ENCODE peak calls at places on chromosomes 5 and 9, in five cellular contexts. E, P, H, U and V are unnamed samples.

GRCh38 chr5:147400076-147400809 is 109.6 kb downstream of the DPYSL3 start:
- DNase-seq in E (peak), P (no peak), H (no peak), U (no peak), V (no peak)

GRCh38 chr5:181243521-181244307 is at the start of gene RACK1:
- DNase-seq in E (peak), P (peak), H (peak), U (peak), V (peak)

GRCh38 chr5:7856855-7857254 is 5.9 kb upstream of the CFAP90 start:
- DNase-seq in E (peak), P (peak), H (no peak), U (peak), V (no peak)

GRCh38 chr5:172564883-172565282 is 76.2 kb upstream of the NEURL1B start:
- DNase-seq in E (no peak), P (no peak), H (no peak), U (no peak), V (no peak)

GRCh38 chr5:179120951-179121666 is 60.9 kb downstream of the ZNF354C start:
- DNase-seq in E (no peak), P (no peak), H (no peak), U (no peak), V (no peak)

GRCh38 chr5:64606926-64607325 is 83.4 kb upstream of the SHISAL2B start:
- DNase-seq in E (no peak), P (no peak), H (no peak), U (no peak), V (no peak)

GRCh38 chr5:93580387-93581100 is 475 bp downstream of the NR2F1-AS1 start:
- DNase-seq in E (no peak), P (peak), H (no peak), U (no peak), V (no peak)

GRCh38 chr9:85610074-85610855 is 131.5 kb downstream of the AGTPBP1 start:
- DNase-seq in E (peak), P (peak), H (no peak), U (peak), V (no peak)

GRCh38 chr5:50440651-50441478 is at the start of gene EMB:
- DNase-seq in E (peak), P (peak), H (peak), U (peak), V (peak)

GRCh38 chr9:135067091-135067710 is 20.3 kb upstream of the OLFM1 start:
- DNase-seq in E (no peak), P (no peak), H (peak), U (no peak), V (no peak)

GRCh38 chr5:31614147-31615030 is 24.5 kb upstream of the PDZD2 start:
- DNase-seq in E (no peak), P (no peak), H (no peak), U (no peak), V (no peak)

GRCh38 chr9:107363511-107364182 is 80.6 kb downstream of the RAD23B start:
- DNase-seq in E (peak), P (no peak), H (no peak), U (no peak), V (peak)

GRCh38 chr5:126055348-126055729 is 367.9 kb upstream of the GRAMD2B start:
- DNase-seq in E (no peak), P (no peak), H (no peak), U (peak), V (no peak)

GRCh38 chr5:176822426-176823075 is 12.2 kb downstream of the UNC5A start:
- DNase-seq in E (peak), P (no peak), H (no peak), U (peak), V (no peak)

GRCh38 chr9:124754289-124754688 is 16.8 kb downstream of the NR6A1 start:
- DNase-seq in E (no peak), P (peak), H (no peak), U (peak), V (no peak)

GRCh38 chr5:157976429-157976828 is 117.5 kb upstream of the CLINT1 start:
- DNase-seq in E (no peak), P (no peak), H (no peak), U (peak), V (no peak)

GRCh38 chr5:42718591-42718990 is 38.0 kb upstream of the CCDC152 start:
- DNase-seq in E (no peak), P (no peak), H (no peak), U (peak), V (no peak)

GRCh38 chr5:10158886-10159285 is 90.8 kb downstream of the ATPSCKMT start:
- DNase-seq in E (no peak), P (no peak), H (no peak), U (no peak), V (no peak)
- TF ChIP-seq CTCF in E (no peak), P (no peak), H (no peak), U (peak), V (no peak)

GRCh38 chr5:138454121-138454520 is 11.2 kb upstream of the EGR1 start:
- DNase-seq in E (no peak), P (no peak), H (no peak), U (no peak), V (no peak)
- H3K27ac ChIP-seq in E (no peak), P (no peak), H (no peak), U (no peak), V (no peak)

GRCh38 chr9:89945133-89945532 is 340.3 kb downstream of the GADD45G start:
- DNase-seq in E (no peak), P (no peak), H (no peak), U (no peak), V (no peak)
- TF ChIP-seq CTCF in E (no peak), P (no peak), H (no peak), U (peak), V (no peak)

GRCh38 chr5:142248853-142249462 is 75.9 kb downstream of the SPRY4 start:
- DNase-seq in E (peak), P (peak), H (peak), U (peak), V (no peak)

GRCh38 chr5:142259758-142260157 is 65.1 kb downstream of the SPRY4 start:
- DNase-seq in E (no peak), P (no peak), H (no peak), U (no peak), V (no peak)

GRCh38 chr5:142255831-142256230 is 69.0 kb downstream of the SPRY4 start:
- DNase-seq in E (no peak), P (no peak), H (no peak), U (no peak), V (no peak)

GRCh38 chr5:142250119-142250518 is 74.7 kb downstream of the SPRY4 start:
- DNase-seq in E (no peak), P (no peak), H (no peak), U (no peak), V (no peak)

DNA sequence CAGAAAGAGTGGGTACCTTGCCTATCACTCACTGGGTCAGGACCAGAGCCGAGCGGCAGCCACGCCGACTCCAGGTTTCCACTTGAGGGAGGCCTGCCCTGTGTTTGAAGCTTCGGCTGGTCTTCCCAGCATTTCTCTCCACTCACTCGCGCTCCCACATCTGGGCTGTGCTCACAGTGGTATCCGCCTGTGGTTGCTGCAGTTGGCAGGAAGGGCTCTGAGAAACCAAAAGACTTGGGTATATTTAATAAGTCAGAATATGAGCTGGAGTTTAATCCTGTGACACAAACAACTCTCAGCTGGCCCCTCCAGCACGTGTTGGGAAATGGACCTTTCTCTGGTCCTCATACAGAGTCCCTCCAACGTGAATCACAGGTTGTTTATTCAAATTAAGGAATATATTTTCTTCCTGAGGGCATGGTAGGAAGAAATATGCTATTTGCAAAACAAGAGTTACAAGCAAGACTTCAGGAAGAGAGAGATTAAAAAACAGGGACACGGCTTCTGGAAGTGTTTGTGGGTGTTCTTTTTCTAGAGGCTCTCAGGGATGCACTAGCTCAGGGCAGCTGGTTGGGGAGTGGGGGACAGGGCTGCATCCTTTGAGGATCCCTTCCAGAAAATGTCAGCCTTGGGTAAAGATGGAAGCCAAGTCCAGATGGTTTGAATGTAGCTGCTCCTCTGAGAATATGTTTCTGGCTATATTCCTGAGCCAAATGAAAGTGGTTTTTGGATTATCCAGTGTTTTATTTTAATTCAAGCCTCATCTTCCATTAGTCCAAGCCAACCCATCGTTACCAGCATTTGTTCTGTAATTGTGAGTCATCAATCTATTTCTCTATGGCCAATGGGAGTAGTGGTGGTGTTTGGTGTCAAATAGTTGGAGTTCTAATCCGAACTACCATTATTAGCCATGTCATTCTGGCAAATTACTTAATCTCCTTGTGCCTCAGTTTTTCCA is 70.6 kb downstream of the SPRY4 start:
- DNase-seq in E (no peak), P (peak), H (no peak), U (no peak), V (no peak)
- H3K27ac ChIP-seq in E (no peak), P (no peak), H (no peak), U (no peak), V (no peak)

GRCh38 chr5:132065351-132065937 is 5.0 kb downstream of the IL3 start:
- DNase-seq in E (peak), P (peak), H (no peak), U (peak), V (no peak)
- TF ChIP-seq CTCF in E (peak), P (peak), H (peak), U (peak), V (no peak)

GRCh38 chr5:11792621-11793020 is 111.6 kb downstream of the CTNND2 start:
- DNase-seq in E (no peak), P (no peak), H (no peak), U (no peak), V (no peak)

GRCh38 chr5:11797132-11797531 is 107.1 kb downstream of the CTNND2 start:
- DNase-seq in E (no peak), P (no peak), H (no peak), U (peak), V (no peak)

GRCh38 chr5:11790201-11790600 is 114.0 kb downstream of the CTNND2 start:
- DNase-seq in E (no peak), P (no peak), H (no peak), U (no peak), V (no peak)

GRCh38 chr5:11791777-11792176 is 112.5 kb downstream of the CTNND2 start:
- DNase-seq in E (no peak), P (no peak), H (no peak), U (peak), V (peak)

GRCh38 chr5:11793396-11793795 is 110.8 kb downstream of the CTNND2 start:
- DNase-seq in E (no peak), P (no peak), H (no peak), U (no peak), V (no peak)
- H3K27ac ChIP-seq in E (no peak), P (no peak), H (no peak), U (no peak), V (no peak)